ENCODE peak calls at places on chromosomes 5 and 9, in four cellular contexts. S is HepG2, G is A549, U is GM12878. K is an unnamed sample.

GRCh38 chr5:121152411-121152810 is 688.3 kb downstream of the PRR16 start:
- DNase-seq in S (no peak), G (no peak), U (no peak), K (no peak)

GRCh38 chr5:78805-79149 is 13.2 kb upstream of the PLEKHG4B start:
- DNase-seq in S (no peak), G (no peak), U (no peak), K (no peak)

GRCh38 chr9:4137234-4137633 is 162.6 kb downstream of the GLIS3 start:
- DNase-seq in S (peak), G (peak), U (no peak), K (no peak)

GRCh38 chr9:16521868-16522381 is 348.5 kb downstream of the BNC2 start:
- DNase-seq in S (no peak), G (no peak), U (no peak), K (peak)

GRCh38 chr5:134964359-134965270 is 3.1 kb upstream of the CATSPER3 start:
- DNase-seq in S (peak), G (no peak), U (no peak), K (no peak)

GRCh38 chr5:154524846-154525245 is 46.8 kb upstream of the HAND1 start:
- DNase-seq in S (no peak), G (no peak), U (no peak), K (no peak)

GRCh38 chr9:115957571-115957970 is 196.0 kb upstream of the PAPPA start:
- DNase-seq in S (no peak), G (no peak), U (no peak), K (no peak)

GRCh38 chr5:18393546-18393945 is 759.3 kb downstream of the TAF11L14 start:
- DNase-seq in S (no peak), G (no peak), U (no peak), K (no peak)

GRCh38 chr9:32968101-32969011 is 33.1 kb downstream of the APTX start:
- DNase-seq in S (peak), G (peak), U (no peak), K (peak)

GRCh38 chr9:124800306-124801259 is 23.6 kb downstream of the OLFML2A start:
- DNase-seq in S (no peak), G (no peak), U (no peak), K (no peak)

GRCh38 chr5:153066281-153066680 is 424.2 kb upstream of the GRIA1 start:
- DNase-seq in S (no peak), G (no peak), U (no peak), K (no peak)

GRCh38 chr5:16819522-16820167 is 116.4 kb downstream of the MYO10 start:
- DNase-seq in S (no peak), G (no peak), U (no peak), K (no peak)

GRCh38 chr9:116493183-116493582 is 193.9 kb upstream of the TRIM32 start:
- DNase-seq in S (no peak), G (no peak), U (no peak), K (no peak)

GRCh38 chr9:27331393-27331792 is 34.4 kb upstream of the EQTN start:
- DNase-seq in S (no peak), G (no peak), U (no peak), K (no peak)

GRCh38 chr9:91951944-91952520 is 2.0 kb upstream of the ROR2 start:
- DNase-seq in S (no peak), G (no peak), U (no peak), K (no peak)

GRCh38 chr5:168218746-168219145 is 72.7 kb upstream of the WWC1 start:
- DNase-seq in S (no peak), G (no peak), U (no peak), K (no peak)

GRCh38 chr5:36385495-36385894 is 83.8 kb upstream of the RANBP3L start:
- DNase-seq in S (no peak), G (no peak), U (no peak), K (no peak)

GRCh38 chr5:159663986-159664385 is 252.3 kb upstream of the ADRA1B start:
- DNase-seq in S (no peak), G (no peak), U (no peak), K (no peak)

GRCh38 chr5:174724484-174725260 is at the start of gene MSX2:
- DNase-seq in S (no peak), G (peak), U (no peak), K (peak)

GRCh38 chr9:98727428-98727827 is 18.7 kb upstream of the GABBR2 start:
- DNase-seq in S (no peak), G (no peak), U (no peak), K (no peak)

GRCh38 chr5:116575635-116576042 is 1.0 kb upstream of the SEMA6A start:
- DNase-seq in S (no peak), G (no peak), U (no peak), K (no peak)

GRCh38 chr9:125805057-125805456 is 57.9 kb downstream of the PBX3 start:
- DNase-seq in S (no peak), G (no peak), U (no peak), K (no peak)

GRCh38 chr9:133980864-133981588 is 11.1 kb downstream of the VAV2 start:
- DNase-seq in S (no peak), G (no peak), U (no peak), K (peak)

GRCh38 chr5:109479260-109479860 is 69.6 kb upstream of the PJA2 start:
- DNase-seq in S (peak), G (peak), U (no peak), K (no peak)

GRCh38 chr5:137833463-137833862 is 34.2 kb upstream of the MYOT start:
- DNase-seq in S (peak), G (peak), U (no peak), K (no peak)

GRCh38 chr5:141870226-141870625 is 8.0 kb downstream of the PCDH1 start:
- DNase-seq in S (no peak), G (no peak), U (no peak), K (peak)

GRCh38 chr5:149406203-149406978 is 27.3 kb upstream of the IL17B start:
- DNase-seq in S (no peak), G (no peak), U (no peak), K (peak)

GRCh38 chr9:93261735-93262523 is 78.0 kb downstream of the WNK2 start:
- DNase-seq in S (no peak), G (no peak), U (no peak), K (peak)

GRCh38 chr5:78760411-78761169 is 112.0 kb upstream of the LHFPL2 start:
- DNase-seq in S (peak), G (peak), U (no peak), K (no peak)

GRCh38 chr5:41683181-41683580 is 172.8 kb upstream of the PLCXD3 start:
- DNase-seq in S (no peak), G (no peak), U (no peak), K (no peak)

GRCh38 chr9:83266618-83267543 is 203.9 kb upstream of the RASEF start:
- DNase-seq in S (peak), G (no peak), U (no peak), K (no peak)

GRCh38 chr9:5013379-5013778 is 28.3 kb downstream of the JAK2 start:
- DNase-seq in S (no peak), G (no peak), U (no peak), K (no peak)

GRCh38 chr5:109329296-109330252 is 80.2 kb downstream of the PJA2 start:
- DNase-seq in S (no peak), G (no peak), U (no peak), K (no peak)

GRCh38 chr5:1311443-1312055 is 16.7 kb upstream of the TERT start:
- DNase-seq in S (no peak), G (no peak), U (no peak), K (no peak)

GRCh38 chr9:71263451-71263850 is 142.0 kb upstream of the TRPM3 start:
- DNase-seq in S (no peak), G (no peak), U (no peak), K (no peak)

GRCh38 chr5:1246711-1247431 is 21.7 kb downstream of the SLC6A18 start:
- DNase-seq in S (peak), G (peak), U (no peak), K (peak)

GRCh38 chr5:109038209-109038840 is 290.6 kb downstream of the FER start:
- DNase-seq in S (no peak), G (no peak), U (no peak), K (no peak)

GRCh38 chr9:100575765-100576368 is 2.0 kb upstream of the CAVIN4 start:
- DNase-seq in S (no peak), G (no peak), U (no peak), K (no peak)
- TF ChIP-seq PBX3 in S (no peak), G (no peak), U (no peak), K (peak)

DNA sequence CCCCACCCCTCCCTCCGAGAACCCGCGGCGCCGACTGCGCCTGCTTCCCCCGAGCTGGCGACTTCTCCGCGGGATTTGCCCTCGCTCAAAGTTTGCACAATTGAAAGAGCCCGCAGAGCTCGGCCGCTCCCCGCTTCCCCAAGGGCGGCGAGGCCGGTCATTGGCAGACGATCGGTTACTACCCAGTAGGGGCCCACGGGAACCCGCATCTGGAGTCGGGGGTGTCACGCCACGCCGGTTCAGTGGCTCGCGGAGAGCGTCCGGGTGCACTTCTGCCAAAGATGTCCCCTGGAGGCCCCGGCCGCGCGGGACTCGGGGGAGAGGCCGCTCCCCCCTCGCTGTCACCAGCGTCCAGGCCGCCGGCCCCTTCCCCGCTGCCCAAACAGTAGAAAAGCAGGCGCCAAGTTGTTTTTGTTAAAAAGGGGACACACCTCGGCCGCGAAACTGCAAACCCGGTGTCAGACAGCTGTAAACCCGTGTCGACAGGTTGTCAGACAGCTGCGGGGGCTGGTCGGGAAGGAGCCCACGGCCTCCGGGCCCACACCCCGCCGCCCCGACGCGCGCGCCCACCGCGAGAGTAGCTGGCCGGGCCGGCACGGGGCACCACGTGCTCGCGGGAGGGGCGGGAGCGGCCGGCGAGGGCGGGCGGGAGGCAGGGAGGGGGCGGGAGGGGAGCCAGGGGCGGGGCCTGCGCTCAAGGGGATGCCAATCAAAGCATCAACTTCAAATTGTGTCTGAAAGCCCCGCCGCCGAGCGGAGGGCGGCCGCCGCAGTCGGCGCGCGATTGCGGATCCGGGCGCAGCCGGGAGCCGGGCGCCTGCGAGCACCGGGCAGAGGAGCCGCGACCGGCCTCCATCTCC is at the start of gene IRX1:
- DNase-seq in S (no peak), G (no peak), U (no peak), K (peak)
- TF ChIP-seq PBX3 in S (no peak), G (no peak), U (no peak), K (no peak)

GRCh38 chr5:133290669-133291235 is 238.9 kb downstream of the HSPA4 start:
- DNase-seq in S (no peak), G (no peak), U (no peak), K (no peak)

GRCh38 chr5:133293953-133294352 is 242.1 kb downstream of the HSPA4 start:
- DNase-seq in S (no peak), G (no peak), U (no peak), K (no peak)

GRCh38 chr5:133294380-133294779 is 242.6 kb downstream of the HSPA4 start:
- DNase-seq in S (no peak), G (no peak), U (no peak), K (no peak)

GRCh38 chr5:133291524-133291923 is 239.7 kb downstream of the HSPA4 start:
- DNase-seq in S (no peak), G (no peak), U (no peak), K (no peak)

GRCh38 chr5:133292300-133292699 is 240.5 kb downstream of the HSPA4 start:
- DNase-seq in S (no peak), G (peak), U (no peak), K (no peak)
- TF ChIP-seq PBX3 in S (no peak), G (no peak), U (no peak), K (no peak)

GRCh38 chr9:86041331-86041741 is 58.0 kb downstream of the GOLM1 start:
- DNase-seq in S (no peak), G (no peak), U (no peak), K (no peak)

GRCh38 chr9:86042226-86042625 is 57.1 kb downstream of the GOLM1 start:
- DNase-seq in S (no peak), G (no peak), U (no peak), K (no peak)

GRCh38 chr9:86045654-86046053 is 53.7 kb downstream of the GOLM1 start:
- DNase-seq in S (no peak), G (no peak), U (no peak), K (no peak)

GRCh38 chr9:86043999-86044398 is 55.4 kb downstream of the GOLM1 start:
- DNase-seq in S (peak), G (no peak), U (no peak), K (no peak)

GRCh38 chr9:86043586-86043985 is 55.8 kb downstream of the GOLM1 start:
- DNase-seq in S (no peak), G (no peak), U (no peak), K (no peak)
- TF ChIP-seq PBX3 in S (no peak), G (no peak), U (no peak), K (no peak)

DNA sequence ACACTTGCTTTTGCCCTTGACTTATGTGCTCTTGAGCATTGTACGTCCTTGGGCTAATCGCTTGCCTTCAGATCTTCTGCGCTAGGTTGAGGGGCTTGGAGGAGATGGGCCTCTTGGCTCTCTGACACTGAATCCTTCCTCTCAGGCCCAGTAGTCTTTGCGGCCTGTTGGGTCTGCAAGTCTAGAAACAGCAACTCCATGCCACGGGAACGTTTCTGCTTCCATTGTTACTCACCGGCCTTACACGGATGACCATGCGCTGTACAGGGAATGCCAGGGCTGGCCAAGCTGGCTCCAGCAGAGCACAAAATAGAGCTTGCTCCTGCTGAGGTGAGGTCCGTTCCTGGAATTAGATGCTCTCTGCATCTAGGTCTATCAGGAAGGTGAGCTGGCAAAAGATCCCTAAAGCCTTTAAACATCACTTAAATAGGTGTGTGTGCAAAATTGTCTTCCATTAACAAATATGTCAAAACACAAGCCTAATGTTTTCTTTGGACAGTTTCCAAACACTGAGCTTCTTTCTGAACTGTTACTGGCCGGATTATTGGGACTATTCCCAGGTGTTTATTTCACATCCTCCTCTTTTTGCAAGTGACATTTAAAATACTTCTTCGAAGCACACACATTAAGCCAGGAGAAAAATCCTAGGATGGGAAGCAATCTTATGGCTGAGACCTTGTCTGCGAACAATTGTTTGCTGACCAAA is 29.7 kb downstream of the DAPK1 start:
- DNase-seq in S (no peak), G (no peak), U (no peak), K (no peak)
- TF ChIP-seq PBX3 in S (no peak), G (no peak), U (no peak), K (no peak)

DNA sequence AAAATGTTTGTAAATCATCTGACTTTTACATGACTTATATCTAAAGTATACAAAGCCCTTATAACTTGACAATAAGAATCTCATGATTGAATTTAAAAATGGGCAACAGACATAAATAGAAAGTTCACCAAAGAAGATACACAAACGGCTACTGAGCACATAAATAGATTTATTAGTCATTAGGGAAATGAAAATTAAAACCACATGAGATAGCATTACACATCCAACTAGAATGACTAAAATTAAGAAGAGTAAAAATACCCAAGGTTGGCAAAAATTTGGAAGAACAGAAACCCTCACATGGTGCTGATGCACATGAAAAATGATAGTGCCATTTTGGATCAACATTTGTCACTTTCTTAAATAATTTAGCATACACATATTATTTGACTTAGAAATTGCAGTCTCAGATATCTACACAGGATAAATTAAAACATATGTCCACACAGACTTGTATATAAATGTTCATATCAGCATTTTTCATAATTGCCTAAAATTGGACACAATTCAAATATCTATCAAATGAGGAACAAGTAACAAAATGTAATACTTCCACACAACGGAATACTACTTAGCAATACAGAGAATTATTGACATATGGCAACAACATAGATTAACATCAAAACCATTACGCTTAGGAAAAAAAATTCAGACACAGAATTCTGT is 359.1 kb upstream of the DAB2 start:
- DNase-seq in S (no peak), G (no peak), U (no peak), K (no peak)
- TF ChIP-seq PBX3 in S (no peak), G (no peak), U (no peak), K (no peak)

GRCh38 chr5:38257236-38258036 is 923 bp upstream of the EGFLAM start:
- DNase-seq in S (no peak), G (no peak), U (no peak), K (peak)

GRCh38 chr5:38258319-38259061 is at the start of gene EGFLAM:
- DNase-seq in S (no peak), G (peak), U (no peak), K (peak)

GRCh38 chr5:38263983-38264382 is 5.6 kb downstream of the EGFLAM start:
- DNase-seq in S (peak), G (no peak), U (no peak), K (no peak)

GRCh38 chr5:38258037-38258318 is 381 bp upstream of the EGFLAM start:
- DNase-seq in S (no peak), G (no peak), U (no peak), K (no peak)

DNA sequence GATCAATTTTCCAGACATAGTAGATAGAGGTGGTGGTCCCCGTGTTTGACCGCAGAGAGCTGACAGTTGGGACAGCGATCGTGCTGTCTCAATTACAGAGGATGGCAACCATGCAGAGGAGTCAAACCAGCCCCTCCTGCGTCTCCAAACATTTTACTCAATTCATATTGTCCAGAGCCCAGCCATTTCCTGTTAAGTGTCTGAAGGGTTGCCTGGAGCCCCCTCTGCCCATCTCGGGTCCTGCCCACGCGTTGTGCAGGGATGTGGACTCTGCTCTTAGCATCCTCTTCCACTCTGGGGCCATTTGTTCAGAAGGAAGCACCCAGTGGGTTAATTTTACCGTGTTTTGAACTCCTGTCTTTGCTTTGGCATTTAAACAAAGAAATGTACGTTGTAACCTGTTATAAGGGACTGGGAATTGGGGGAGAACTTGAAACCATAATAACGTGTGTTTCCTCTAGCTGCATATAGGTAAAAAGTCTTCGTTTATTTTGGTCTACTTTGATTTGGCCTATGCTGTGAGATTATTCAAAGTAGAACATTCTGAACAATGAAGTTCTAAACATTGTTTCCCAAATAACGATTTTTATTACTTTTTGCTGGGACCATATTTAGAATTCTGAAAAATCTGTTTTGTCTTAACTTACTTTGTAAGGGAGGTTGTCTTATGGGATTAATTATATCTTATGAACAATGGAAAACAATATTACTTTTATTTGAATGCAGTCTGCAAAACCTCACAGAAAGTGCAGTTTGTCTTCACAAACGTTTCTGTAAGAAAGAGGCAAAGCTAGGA is 901 bp downstream of the EGFLAM start:
- DNase-seq in S (no peak), G (no peak), U (no peak), K (peak)
- TF ChIP-seq PBX3 in S (no peak), G (no peak), U (no peak), K (no peak)

DNA sequence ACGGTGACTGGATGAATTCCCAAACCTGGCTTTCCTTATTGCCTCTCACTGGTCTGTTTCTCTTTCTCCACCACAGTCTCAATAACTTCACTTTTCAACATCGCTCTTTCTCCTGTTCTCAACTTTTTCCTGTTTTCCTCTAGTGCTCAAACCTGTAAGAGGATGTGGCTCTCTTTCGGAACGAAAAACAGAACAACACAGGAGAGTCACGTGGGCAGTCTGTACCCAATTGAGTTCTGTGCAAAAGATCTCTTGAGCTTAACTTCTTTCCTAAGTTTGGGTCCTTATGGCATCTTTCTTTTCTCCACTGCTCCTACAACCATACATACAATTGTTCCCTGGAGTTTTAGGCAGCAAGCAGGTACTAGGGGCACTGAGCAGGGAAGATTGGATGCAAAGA is 8.9 kb downstream of the HAVCR1 start:
- DNase-seq in S (no peak), G (no peak), U (no peak), K (no peak)
- TF ChIP-seq PBX3 in S (no peak), G (no peak), U (no peak), K (no peak)